ENCODE peak calls at places on chromosomes 6 and 20, in nine cellular contexts. I is stomach, Q is pancreas, N is kidney epithelial cell, M is left ventricle myocardium inferior, B is BJ, U is cardiac muscle cell, K is HL-60, Y is colonic mucosa. O is an unnamed sample.

GRCh38 chr6:81376745-81377144 is 375.7 kb downstream of the TENT5A start:
- DNase-seq in I (no peak), U (no peak), N (no peak), M (no peak), Q (no peak), B (no peak), Y (no peak), K (no peak), O (no peak)

GRCh38 chr6:134240664-134241431 is 77.1 kb downstream of the SGK1 start:
- DNase-seq in U (no peak), M (peak; percentile 61), K (peak; percentile 95), Y (peak; percentile 34), B (no peak), Q (peak; percentile 64), N (no peak), I (peak; percentile 52), O (no peak)

GRCh38 chr6:18388252-18388651 is 1.1 kb downstream of the RNF144B start:
- DNase-seq in M (no peak), N (no peak), K (no peak), Q (no peak), B (no peak), U (no peak), I (no peak), Y (no peak), O (no peak)

GRCh38 chr6:161117329-161117707 is 125.7 kb downstream of the MAP3K4 start:
- DNase-seq in U (no peak), I (no peak), N (no peak), M (no peak), K (peak; percentile 24), Q (no peak), B (no peak), Y (no peak), O (no peak)

GRCh38 chr20:3889489-3890409 is 562 bp downstream of the PANK2 start:
- DNase-seq in M (peak; percentile 37), I (peak; percentile 40), Y (peak; percentile 63), U (peak; percentile 13), N (no peak), Q (peak; percentile 32), K (peak; percentile 22), B (no peak), O (no peak)

GRCh38 chr6:127765949-127766348 is 134.9 kb downstream of the THEMIS start:
- DNase-seq in U (no peak), K (no peak), I (no peak), B (no peak), M (no peak), Q (no peak), N (no peak), Y (no peak), O (no peak)

GRCh38 chr20:47256665-47257236 is 99.7 kb downstream of the ZMYND8 start:
- DNase-seq in N (no peak), U (no peak), Y (no peak), K (no peak), M (no peak), I (no peak), Q (no peak), B (no peak), O (no peak)

GRCh38 chr6:130890531-130890950 is 63.3 kb downstream of the SMLR1 start:
- DNase-seq in Y (no peak), B (peak; percentile 53), N (no peak), I (no peak), K (no peak), Q (no peak), M (no peak), U (no peak), O (no peak)

GRCh38 chr6:150069707-150070106 is 786 bp upstream of the ULBP3 start:
- DNase-seq in Q (peak; percentile 66), K (no peak), M (no peak), N (no peak), U (no peak), B (no peak), Y (peak; percentile 29), I (peak; percentile 54), O (no peak)

GRCh38 chr6:13846841-13847240 is 32.5 kb upstream of the MCUR1 start:
- DNase-seq in U (no peak), I (no peak), B (no peak), Y (no peak), Q (no peak), N (no peak), K (no peak), M (no peak), O (no peak)

GRCh38 chr20:47284373-47284772 is 72.1 kb downstream of the ZMYND8 start:
- DNase-seq in B (no peak), K (no peak), N (no peak), I (no peak), U (no peak), M (no peak), Q (no peak), Y (no peak), O (no peak)

GRCh38 chr6:18260448-18261106 is 3.8 kb downstream of the DEK start:
- DNase-seq in K (no peak), B (no peak), U (no peak), Q (no peak), I (no peak), M (no peak), Y (no peak), N (peak; percentile 43), O (no peak)

GRCh38 chr20:23160536-23161243 is 74.6 kb upstream of the CD93 start:
- DNase-seq in Q (no peak), U (no peak), K (no peak), Y (peak; percentile 17), M (no peak), B (no peak), I (peak; percentile 19), N (no peak), O (no peak)

GRCh38 chr20:20441259-20441658 is 73.4 kb downstream of the INSM1 start:
- DNase-seq in I (no peak), Y (peak; percentile 29), K (no peak), Q (no peak), U (no peak), N (no peak), M (no peak), B (no peak), O (no peak)

DNA sequence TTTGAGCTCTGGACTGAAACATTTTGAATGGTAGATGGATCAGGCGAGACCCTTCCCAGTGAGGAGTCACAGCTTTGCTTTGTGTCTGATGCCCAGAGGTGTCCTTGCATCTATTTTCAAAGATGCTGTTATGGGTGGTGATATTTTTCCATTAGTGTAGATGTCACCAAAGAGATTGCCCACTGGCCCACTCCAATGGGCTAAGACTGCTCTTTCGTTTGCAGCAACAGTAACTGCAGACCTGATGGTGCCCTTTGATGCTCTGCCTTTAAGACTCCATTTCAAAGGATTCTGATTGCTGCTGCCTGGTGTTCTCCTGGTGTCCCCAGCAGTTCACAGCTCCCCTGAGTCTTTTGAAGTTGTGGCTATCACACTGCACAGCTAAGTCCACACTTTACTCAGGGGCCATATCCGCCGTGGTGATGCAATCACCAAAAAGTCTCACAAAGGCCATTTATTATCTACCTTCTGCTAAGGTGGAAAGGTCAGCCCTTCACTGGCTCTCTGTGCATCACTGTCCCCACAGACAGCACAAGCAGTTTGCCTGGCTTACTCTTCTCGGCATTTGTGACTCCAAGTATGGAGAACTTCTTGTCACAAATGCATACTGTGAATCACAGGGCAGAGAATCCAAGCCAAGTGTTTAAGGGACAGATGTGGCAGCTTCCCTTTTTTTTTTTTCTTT is 56.4 kb downstream of the NOX3 start:
- DNase-seq in K (peak; percentile 14), U (no peak), M (no peak), N (no peak), I (no peak), Y (no peak), B (no peak), Q (no peak), O (no peak)
- H3K4me3 ChIP-seq in K (no peak overlapping the region), U (no peak overlapping the region), M (no peak overlapping the region), N (no peak overlapping the region), I (no peak overlapping the region), Y (no peak overlapping the region), B (no peak overlapping the region), Q (no peak overlapping the region), O (no peak overlapping the region)

DNA sequence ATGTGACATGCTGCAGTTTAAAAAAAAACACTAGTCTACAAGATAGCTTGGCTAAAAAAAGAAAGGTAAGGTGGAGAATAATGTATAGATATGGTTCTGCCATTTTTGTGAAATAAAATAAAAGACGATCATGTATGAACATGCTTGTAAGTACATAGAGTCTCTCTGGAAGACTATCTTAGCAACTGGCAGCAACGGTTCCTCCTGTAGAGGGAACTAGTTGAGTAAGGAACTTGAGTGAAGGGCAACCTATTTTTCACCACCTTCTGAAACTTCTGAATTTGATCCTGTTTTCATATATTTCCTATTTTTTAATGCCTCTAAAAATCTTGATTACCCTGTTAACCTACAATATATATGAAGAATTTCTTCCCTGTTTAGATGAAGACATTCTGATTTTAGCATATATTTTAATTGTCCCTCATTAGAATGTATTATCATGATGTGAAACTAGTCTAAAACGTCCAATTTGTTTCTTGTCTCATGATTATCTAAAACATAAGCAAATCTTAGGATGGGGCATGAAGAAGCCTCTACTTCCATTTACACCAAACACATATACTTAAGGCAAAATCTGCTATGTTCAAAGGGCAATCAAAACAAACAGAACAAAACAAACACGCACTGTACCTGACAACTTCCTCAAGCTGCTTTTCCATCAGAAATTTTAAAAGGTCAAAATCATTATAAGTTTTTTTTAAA is 202.5 kb downstream of the ISM1 start:
- DNase-seq in I (no peak), Q (no peak), B (no peak), K (no peak), U (no peak), N (no peak), Y (no peak), M (no peak), O (no peak)
- TF ChIP-seq CTCF in I (no peak), Q (no peak), B (no peak), K (no peak), U (no peak), N (no peak), Y (no peak), M (no peak), O (no peak)

DNA sequence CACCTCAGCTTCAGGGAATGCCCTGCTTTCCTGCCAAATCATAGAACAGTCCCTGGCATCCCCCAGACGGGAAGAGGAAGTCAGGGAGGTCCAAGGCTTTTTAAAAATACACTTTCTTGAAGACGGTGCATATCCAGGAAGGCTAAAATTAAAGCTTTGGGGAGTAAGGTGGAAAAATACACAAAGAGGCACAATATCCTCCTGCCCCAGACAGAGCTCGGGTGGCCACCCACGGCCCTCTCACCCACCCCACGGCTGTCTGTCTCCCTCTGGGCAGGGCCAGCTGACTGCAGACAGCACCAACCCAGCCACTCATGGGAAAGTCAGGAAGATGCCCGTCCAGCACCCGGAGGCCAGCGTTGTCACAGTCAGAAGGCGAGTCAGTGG is 53.6 kb downstream of the BMP7 start:
- DNase-seq in Q (no peak), M (no peak), N (no peak), K (no peak), B (no peak), U (no peak), I (no peak), Y (no peak), O (no peak)
- H3K4me3 ChIP-seq in Q (no peak overlapping the region), M (no peak overlapping the region), N (no peak overlapping the region), K (no peak overlapping the region), B (no peak overlapping the region), U (no peak overlapping the region), I (no peak overlapping the region), Y (no peak overlapping the region), O (no peak overlapping the region)

DNA sequence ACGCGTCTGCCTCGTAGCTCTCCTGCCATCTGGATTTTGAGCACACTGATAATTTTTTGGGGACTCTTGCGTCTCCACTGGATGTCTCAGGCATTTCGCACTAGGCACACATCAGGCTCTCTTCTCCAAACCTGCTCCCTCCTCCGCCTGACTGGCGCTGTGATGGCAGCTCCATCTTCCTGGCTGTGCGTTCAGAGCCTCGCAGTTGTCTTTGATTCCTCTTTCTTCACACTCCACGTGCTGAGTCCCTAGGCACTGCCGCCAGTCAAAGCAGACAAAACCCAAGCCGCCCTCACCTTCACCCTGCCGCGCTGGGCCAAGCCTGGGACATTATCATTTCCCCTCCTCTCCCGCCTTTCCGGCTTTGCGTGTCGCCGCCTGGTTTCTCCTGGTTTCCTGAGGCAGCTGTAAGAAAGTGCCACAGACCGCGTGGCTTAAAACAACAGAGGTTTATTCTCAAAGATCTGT is 778 bp downstream of the PSMG4 start:
- DNase-seq in I (peak; percentile 54), Y (peak; percentile 66), K (peak; percentile 64), Q (peak; percentile 50), N (no peak), B (no peak), U (peak; percentile 45), M (peak; percentile 31), O (no peak)
- TF ChIP-seq CTCF in I (no peak), Y (no peak), K (no peak), Q (no peak), N (peak; percentile 1), B (peak; percentile 9), U (no peak), M (no peak), O (no peak)